ENCODE peak calls at places on chromosomes 7 and 10, in four cellular contexts. Z is PC-3, M is lower leg skin, E is tibial nerve. Y is an unnamed sample.

GRCh38 chr7:19665399-19666008 is 43.3 kb downstream of the POLR1F start:
- DNase-seq in M (no peak), E (no peak), Z (peak), Y (peak)

GRCh38 chr7:7672545-7673239 is 32.1 kb downstream of the UMAD1 start:
- DNase-seq in E (no peak), M (no peak), Z (no peak), Y (no peak)

GRCh38 chr7:138226001-138226476 is 149.8 kb downstream of the AKR1D1 start:
- DNase-seq in E (no peak), Z (peak), M (no peak), Y (no peak)

GRCh38 chr7:45863715-45864114 is 9.2 kb downstream of the CCDC201 start:
- DNase-seq in M (no peak), Z (no peak), E (no peak), Y (no peak)

GRCh38 chr10:15478429-15478828 is 107.3 kb upstream of the FAM171A1 start:
- DNase-seq in Z (no peak), M (no peak), E (no peak), Y (no peak)

GRCh38 chr7:22865607-22865970 is 42.9 kb upstream of the TOMM7 start:
- DNase-seq in Z (no peak), E (no peak), M (no peak), Y (peak)

GRCh38 chr7:46881507-46882127 is 700.3 kb downstream of the TNS3 start:
- DNase-seq in E (no peak), M (no peak), Z (peak), Y (no peak)

GRCh38 chr10:113326160-113327111 is 226.4 kb upstream of the HABP2 start:
- DNase-seq in M (peak), E (peak), Z (peak), Y (peak)

GRCh38 chr10:77355844-77356243 is 281.8 kb downstream of the KCNMA1 start:
- DNase-seq in M (no peak), Z (peak), E (no peak), Y (peak)

GRCh38 chr7:82729172-82730030 is 285.8 kb upstream of the CACNA2D1 start:
- DNase-seq in Z (peak), E (no peak), M (no peak), Y (peak)

GRCh38 chr10:59465089-59465488 is 102.7 kb upstream of the FAM13C start:
- DNase-seq in Z (peak), E (no peak), M (no peak), Y (peak)

GRCh38 chr10:77529050-77529576 is 108.5 kb downstream of the KCNMA1 start:
- DNase-seq in E (no peak), Z (no peak), M (no peak), Y (no peak)

GRCh38 chr10:120823251-120823650 is 27.9 kb upstream of the WDR11 start:
- DNase-seq in M (no peak), E (no peak), Z (no peak), Y (peak)

GRCh38 chr7:27170494-27170811 is 3.7 kb downstream of the HOXA10 start:
- DNase-seq in M (no peak), Z (no peak), E (no peak), Y (no peak)

GRCh38 chr10:120689766-120690539 is 161.2 kb upstream of the WDR11 start:
- DNase-seq in Z (peak), E (no peak), M (no peak), Y (peak)

GRCh38 chr7:20383351-20383750 is 52.7 kb downstream of the ITGB8 start:
- DNase-seq in M (no peak), Z (peak), E (no peak), Y (no peak)

GRCh38 chr10:11832042-11832441 is 8.9 kb downstream of the PROSER2 start:
- DNase-seq in Z (no peak), M (no peak), E (no peak), Y (peak)

GRCh38 chr10:11830836-11831519 is 7.8 kb downstream of the PROSER2 start:
- DNase-seq in M (no peak), E (no peak), Z (peak), Y (no peak)

GRCh38 chr10:11835061-11835460 is 11.9 kb downstream of the PROSER2 start:
- DNase-seq in M (no peak), E (no peak), Z (no peak), Y (no peak)

GRCh38 chr10:11828682-11829284 is 5.6 kb downstream of the PROSER2 start:
- DNase-seq in E (no peak), M (no peak), Z (no peak), Y (no peak)

DNA sequence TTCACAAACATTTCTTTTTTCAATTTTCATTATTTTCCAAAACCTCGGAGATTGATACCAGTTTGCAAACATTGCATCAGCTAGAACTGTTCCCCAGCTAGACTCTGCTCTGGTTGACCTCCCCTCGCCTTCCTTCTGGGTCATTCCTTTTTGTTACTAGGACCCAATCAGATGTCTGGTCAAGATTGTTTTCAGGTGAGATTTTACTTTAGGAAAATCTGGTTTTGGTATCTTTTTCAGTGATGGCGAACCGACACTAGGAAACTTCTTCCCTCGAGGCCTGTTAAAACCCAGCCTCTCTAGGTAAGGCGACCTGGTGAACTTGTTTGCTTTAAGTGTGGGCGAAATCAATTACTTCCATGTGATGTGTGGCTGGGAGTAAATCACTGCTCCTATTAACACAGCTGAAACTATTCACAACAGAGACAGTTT is 8.4 kb downstream of the PROSER2 start:
- DNase-seq in Z (no peak), M (no peak), E (no peak), Y (peak)
- H3K4me3 ChIP-seq in Z (no peak), M (no peak), E (no peak), Y (no peak)

GRCh38 chr10:73768881-73769280 is 13.0 kb upstream of the CHCHD1 start:
- DNase-seq in M (peak), Z (no peak), E (no peak), Y (no peak)
- TF ChIP-seq CTCF in M (no peak), Z (peak), E (no peak), Y (no peak)

GRCh38 chr10:92239185-92239599 is 51.7 kb downstream of the CPEB3 start:
- DNase-seq in Z (no peak), E (peak), M (no peak), Y (no peak)

GRCh38 chr10:92240289-92241157 is 50.4 kb downstream of the CPEB3 start:
- DNase-seq in Z (peak), M (peak), E (peak), Y (peak)

GRCh38 chr10:92239600-92240288 is 51.1 kb downstream of the CPEB3 start:
- DNase-seq in E (peak), Z (peak), M (peak), Y (peak)

GRCh38 chr10:92238062-92238585 is 52.8 kb downstream of the CPEB3 start:
- DNase-seq in M (no peak), E (no peak), Z (no peak), Y (no peak)

GRCh38 chr10:92238586-92239098 is 52.2 kb downstream of the CPEB3 start:
- DNase-seq in M (peak), E (peak), Z (peak), Y (peak)
- H3K4me3 ChIP-seq in M (peak), E (peak), Z (peak), Y (peak)

GRCh38 chr7:28748346-28748745 is 209.8 kb downstream of the TRIL start:
- DNase-seq in E (no peak), M (no peak), Z (no peak), Y (no peak)

GRCh38 chr7:28747404-28747803 is 210.7 kb downstream of the TRIL start:
- DNase-seq in M (no peak), E (no peak), Z (no peak), Y (no peak)

GRCh38 chr7:28749673-28750072 is 208.5 kb downstream of the TRIL start:
- DNase-seq in Z (no peak), E (no peak), M (no peak), Y (no peak)

GRCh38 chr7:28747854-28748253 is 210.3 kb downstream of the TRIL start:
- DNase-seq in E (no peak), M (no peak), Z (no peak), Y (no peak)

DNA sequence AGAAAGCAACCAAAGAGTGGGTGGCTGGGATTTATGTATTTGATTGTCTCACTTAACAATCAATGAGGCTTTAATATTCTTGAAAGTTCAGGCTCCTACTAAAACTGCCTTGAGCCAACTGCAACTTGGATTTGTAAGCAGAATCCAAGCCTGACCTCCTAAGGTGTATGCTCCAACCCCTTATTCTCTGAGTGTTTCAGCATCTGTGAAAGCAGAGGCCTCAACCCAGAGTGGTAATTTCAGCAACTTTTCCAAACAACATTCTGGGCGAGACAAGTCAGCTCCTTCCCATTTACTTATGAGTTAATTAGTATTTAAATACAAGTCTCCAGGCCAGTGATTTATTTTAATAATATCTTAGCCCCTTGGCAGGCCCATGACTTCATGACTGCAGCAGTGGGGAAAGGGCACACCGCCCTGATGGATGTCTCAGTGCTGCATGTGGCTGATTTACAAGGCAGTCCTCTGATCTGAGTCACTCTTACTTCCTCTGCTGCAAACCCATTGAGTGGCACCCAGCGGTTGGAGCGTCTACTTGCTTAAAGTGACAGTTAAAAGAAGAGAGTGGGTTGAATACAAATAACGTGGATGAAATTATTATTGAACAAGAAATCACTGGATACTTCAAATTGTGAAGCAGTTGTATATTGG is 209.1 kb downstream of the TRIL start:
- DNase-seq in M (peak), Z (peak), E (no peak), Y (peak)
- TF ChIP-seq CTCF in M (no peak), Z (peak), E (no peak), Y (no peak)

DNA sequence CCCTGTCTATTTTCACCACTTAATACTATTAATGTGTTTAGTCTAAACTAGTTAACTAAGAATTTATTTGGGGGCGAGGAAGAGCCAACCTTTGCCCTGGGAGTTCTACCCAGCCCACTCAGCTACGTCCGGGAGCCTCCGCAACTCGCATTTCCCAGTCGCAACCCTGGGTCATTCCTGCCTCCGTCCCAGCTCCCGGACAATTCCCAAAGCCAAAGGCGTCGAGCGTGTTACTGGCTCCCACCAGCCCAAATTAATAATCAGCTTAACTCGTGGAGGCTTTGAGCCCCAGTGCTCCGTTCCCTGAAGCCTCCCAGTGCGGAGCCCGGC is 25.9 kb downstream of the SKIDA1 start:
- DNase-seq in M (no peak), E (no peak), Z (no peak), Y (no peak)
- H3K4me3 ChIP-seq in M (no peak), E (peak), Z (no peak), Y (no peak)

DNA sequence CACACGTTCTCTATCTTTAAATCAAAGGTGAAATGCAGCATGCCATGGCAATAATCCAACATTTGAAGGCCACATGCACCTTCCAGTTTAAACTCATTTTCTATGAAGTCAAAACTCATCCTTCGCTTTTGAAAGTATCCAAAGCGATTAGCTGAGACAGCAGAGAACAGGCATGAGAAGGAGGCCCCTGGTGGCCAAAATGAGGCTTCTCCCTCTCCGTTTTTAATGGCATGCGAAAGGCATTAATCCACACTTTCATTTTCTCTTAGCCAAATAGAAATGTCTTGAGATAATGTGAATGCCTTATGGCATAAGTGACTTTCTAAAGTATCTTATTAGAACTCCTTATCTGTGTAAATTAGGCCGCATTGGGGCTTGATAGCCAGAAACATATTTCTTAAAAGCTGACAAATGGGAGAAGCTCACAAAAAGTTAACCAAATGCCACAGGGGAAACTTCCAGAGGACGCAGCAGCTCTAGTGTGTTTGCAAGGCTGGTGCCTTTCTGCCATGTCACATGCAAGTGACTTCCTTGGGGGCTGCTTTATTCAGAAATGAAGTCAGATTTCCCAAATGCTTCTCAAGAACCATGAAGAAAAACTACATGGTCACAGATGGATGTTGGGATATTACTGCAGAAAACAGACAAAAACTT is 1189.6 kb downstream of the SORCS1 start:
- DNase-seq in Z (peak), M (no peak), E (peak), Y (peak)
- TF ChIP-seq CTCF in Z (peak), M (no peak), E (peak), Y (peak)

DNA sequence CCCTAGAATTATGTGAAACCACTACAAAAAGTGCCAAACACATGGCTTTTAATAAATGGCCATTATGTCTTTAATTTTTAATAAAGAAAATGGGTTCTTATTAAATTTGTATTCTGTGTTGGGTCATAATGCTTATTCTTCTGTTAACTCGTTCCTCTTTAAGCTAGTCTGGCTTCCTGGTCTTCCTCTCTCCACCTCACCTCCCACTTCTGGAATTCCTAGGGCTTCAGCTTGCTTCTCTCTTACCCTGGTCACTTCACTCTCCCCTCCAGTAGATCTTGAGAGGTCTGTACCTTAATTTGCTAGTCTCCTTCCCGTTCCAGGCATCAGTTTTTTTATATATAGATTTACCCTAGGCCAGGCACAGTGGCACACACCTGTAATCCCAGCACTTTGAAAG is 111.2 kb downstream of the RALA start:
- DNase-seq in Z (no peak), M (peak), E (no peak), Y (no peak)
- H3K4me3 ChIP-seq in Z (peak), M (no peak), E (peak), Y (peak)

GRCh38 chr7:110090113-110090820 is 1000.7 kb upstream of the LRRN3 start:
- DNase-seq in M (no peak), Z (peak), E (no peak), Y (no peak)
- TF ChIP-seq CTCF in M (no peak), Z (peak), E (no peak), Y (peak)